ENCODE peak calls at places on chromosome 6, in seven cellular contexts. D is CD8-positive, alpha-beta memory T cell; U is HFFc6; G is psoas muscle; Y is T-cell; Z is stomach; P is astrocyte. L is an unnamed sample.
A peak's percentile ranks its signal among the peaks of the same experiment; 100 is the strongest.

GRCh38 chr6:53250137-53250760 is 98.5 kb downstream of the ELOVL5 start:
- DNase-seq in P (peak; percentile 44), Y (no peak), U (peak; percentile 84), Z (no peak), G (no peak), D (no peak), L (no peak)

GRCh38 chr6:44172759-44173500 is 14.3 kb downstream of the CAPN11 start:
- DNase-seq in P (peak; percentile 42), Z (peak; percentile 92), D (peak; percentile 60), G (peak; percentile 85), U (peak; percentile 72), Y (peak; percentile 48), L (peak; percentile 41)

GRCh38 chr6:79872986-79873385 is 74.4 kb downstream of the ELOVL4 start:
- DNase-seq in P (peak; percentile 34), D (no peak), G (no peak), Z (no peak), U (peak; percentile 81), Y (no peak), L (no peak)

GRCh38 chr6:124888581-124889371 is 73.5 kb upstream of the RNF217 start:
- DNase-seq in P (no peak), D (no peak), Z (no peak), G (no peak), Y (no peak), U (no peak), L (no peak)

GRCh38 chr6:10510592-10511367 is 10.4 kb upstream of the GCNT2 start:
- DNase-seq in Z (peak; percentile 75), P (no peak), G (peak; percentile 38), U (peak; percentile 32), D (no peak), Y (peak; percentile 22), L (no peak)

GRCh38 chr6:109406196-109406595 is 23.9 kb upstream of the CD164 start:
- DNase-seq in G (no peak), P (no peak), Z (no peak), Y (no peak), U (peak; percentile 60), D (no peak), L (no peak)

GRCh38 chr6:30747300-30747687 is 2.9 kb upstream of the IER3 start:
- DNase-seq in Z (no peak), D (no peak), P (no peak), G (no peak), Y (no peak), U (no peak), L (no peak)

GRCh38 chr6:24520929-24521546 is 26.3 kb downstream of the ALDH5A1 start:
- DNase-seq in Z (peak; percentile 56), Y (no peak), D (no peak), G (peak; percentile 33), P (no peak), U (peak; percentile 26), L (no peak)

GRCh38 chr6:107115695-107116327 is 496 bp upstream of the BEND3 start:
- DNase-seq in G (peak; percentile 27), Y (no peak), U (peak; percentile 10), Z (peak; percentile 51), P (no peak), D (no peak), L (peak; percentile 6)

GRCh38 chr6:126210398-126211075 is 129.4 kb upstream of the CENPW start:
- DNase-seq in G (no peak), P (peak; percentile 41), Y (no peak), U (no peak), D (no peak), Z (no peak), L (no peak)

GRCh38 chr6:101907356-101908217 is 514.1 kb downstream of the GRIK2 start:
- DNase-seq in Z (no peak), G (no peak), Y (no peak), P (no peak), U (no peak), D (no peak), L (no peak)

GRCh38 chr6:131950767-131951575 is at the start of gene CCN2:
- DNase-seq in D (no peak), Y (no peak), U (peak; percentile 99), P (peak; percentile 99), Z (peak; percentile 77), G (peak; percentile 79), L (peak; percentile 36)

GRCh38 chr6:137165375-137166246 is 7.8 kb downstream of the IL22RA2 start:
- DNase-seq in D (peak; percentile 41), Z (peak; percentile 69), Y (no peak), P (no peak), U (peak; percentile 26), G (no peak), L (no peak)

GRCh38 chr6:30840084-30840921 is 44.0 kb upstream of the DDR1 start:
- DNase-seq in G (no peak), P (no peak), Y (no peak), U (no peak), Z (no peak), D (no peak), L (no peak)

GRCh38 chr6:37860226-37860839 is 40.8 kb downstream of the ZFAND3 start:
- DNase-seq in Y (no peak), U (peak; percentile 50), Z (no peak), G (no peak), D (no peak), P (no peak), L (no peak)

GRCh38 chr6:115004204-115004603 is 661.4 kb upstream of the HS3ST5 start:
- DNase-seq in D (no peak), P (no peak), Y (no peak), Z (no peak), G (no peak), U (no peak), L (no peak)

GRCh38 chr6:100721256-100721655 is 159.9 kb downstream of the ASCC3 start:
- DNase-seq in G (no peak), Z (no peak), D (no peak), Y (no peak), P (no peak), U (no peak), L (no peak)

GRCh38 chr6:54098450-54099044 is 12.7 kb upstream of the MLIP start:
- DNase-seq in Z (no peak), D (no peak), P (no peak), Y (no peak), G (no peak), U (no peak), L (no peak)

GRCh38 chr6:151916680-151917164 is 109.2 kb downstream of the ESR1 start:
- DNase-seq in U (peak; percentile 97), Y (no peak), D (no peak), Z (no peak), G (no peak), P (peak; percentile 68), L (no peak)

GRCh38 chr6:155313602-155314091 is 637 bp downstream of the TFB1M start:
- DNase-seq in U (no peak), Z (no peak), P (no peak), G (no peak), D (no peak), Y (no peak), L (no peak)

GRCh38 chr6:123016431-123017110 is 20.5 kb downstream of the CLVS2 start:
- DNase-seq in D (no peak), G (no peak), U (no peak), P (no peak), Y (no peak), Z (no peak), L (peak; percentile 58)

GRCh38 chr6:158361961-158362634 is 49.8 kb downstream of the TULP4 start:
- DNase-seq in P (peak; percentile 44), D (no peak), U (peak; percentile 55), G (no peak), Z (no peak), Y (no peak), L (no peak)

GRCh38 chr6:32614366-32615081 is 22.7 kb upstream of the HLA-DQA1 start:
- DNase-seq in Y (no peak), Z (no peak), P (no peak), G (no peak), D (no peak), U (no peak), L (no peak)

GRCh38 chr6:34237316-34237721 is 646 bp downstream of the HMGA1 start:
- DNase-seq in G (no peak), U (no peak), Y (peak; percentile 17), D (peak; percentile 40), Z (no peak), P (no peak), L (no peak)

GRCh38 chr6:134394905-134395304 is 77.0 kb upstream of the SGK1 start:
- DNase-seq in D (no peak), Z (no peak), P (no peak), Y (no peak), U (no peak), G (no peak), L (no peak)

GRCh38 chr6:114007451-114007953 is 36.6 kb upstream of the HDAC2 start:
- DNase-seq in D (no peak), G (no peak), Y (no peak), Z (no peak), U (no peak), P (peak; percentile 15), L (no peak)

GRCh38 chr6:120735641-120736040 is 598.6 kb downstream of the TBC1D32 start:
- DNase-seq in P (peak; percentile 3), Z (no peak), Y (no peak), D (no peak), G (no peak), U (no peak), L (no peak)

GRCh38 chr6:149503858-149504257 is 19.0 kb upstream of the ZC3H12D start:
- DNase-seq in U (no peak), Y (no peak), Z (no peak), P (no peak), G (no peak), D (no peak), L (no peak)

GRCh38 chr6:153215242-153215641 is 84.2 kb upstream of the RGS17 start:
- DNase-seq in P (no peak), Y (no peak), G (no peak), Z (no peak), D (no peak), U (no peak), L (no peak)

GRCh38 chr6:143727035-143727434 is 49.3 kb downstream of the PHACTR2 start:
- DNase-seq in Y (no peak), G (no peak), P (peak; percentile 20), D (no peak), Z (no peak), U (no peak), L (no peak)

GRCh38 chr6:147559016-147559415 is 50.5 kb downstream of the SAMD5 start:
- DNase-seq in D (no peak), U (no peak), P (no peak), Y (no peak), Z (peak; percentile 62), G (no peak), L (no peak)

GRCh38 chr6:168370310-168370991 is 50.9 kb upstream of the DACT2 start:
- DNase-seq in U (no peak), G (peak; percentile 77), D (no peak), P (no peak), Y (no peak), Z (peak; percentile 84), L (peak; percentile 37)